ENCODE peak calls at places on chromosomes 2 and 18, in seven cellular contexts. V is DMS 273 treated with DMSO at 0.1 percent for 48 hours; U is activated T-helper 9 cell treated with anti-CD3 and anti-CD28 coated beads, Interleukin-2, amount 50 U/mL, for 16 hours; Y is psoas muscle; S is activated T-cell treated with anti-CD3 and anti-CD28 coated beads for 1 hour; R is retinal pigment epithelial cell; K is stimulated activated CD8-positive, alpha-beta memory T cell treated with anti-CD3 and anti-CD28 coated beads, Interleukin-2, amount 100 ng/mL, for 48 hours. A is an unnamed sample.

GRCh38 chr2:134276381-134277172 is 22.7 kb downstream of the MGAT5 start:
- DNase-seq in Y (no peak), S (no peak), U (no peak), K (no peak), V (no peak), R (no peak), A (no peak)

GRCh38 chr2:133193544-133193943 is 374.7 kb downstream of the NCKAP5 start:
- DNase-seq in U (no peak), S (no peak), Y (no peak), V (no peak), R (no peak), K (no peak), A (no peak)

GRCh38 chr18:37403788-37404187 is 161.8 kb downstream of the CELF4 start:
- DNase-seq in V (no peak), U (no peak), R (no peak), S (no peak), K (no peak), Y (no peak), A (no peak)

GRCh38 chr2:194205568-194206227 is 1451.3 kb upstream of the SLC39A10 start:
- DNase-seq in R (no peak), U (no peak), Y (no peak), V (no peak), S (no peak), K (no peak), A (no peak)

GRCh38 chr2:193985272-193985671 is 1671.8 kb upstream of the SLC39A10 start:
- DNase-seq in V (no peak), Y (no peak), K (no peak), U (no peak), S (no peak), R (no peak), A (no peak)

GRCh38 chr2:38245114-38245641 is 131.9 kb downstream of the ATL2 start:
- DNase-seq in S (no peak), R (no peak), Y (no peak), K (no peak), U (no peak), V (no peak), A (peak; percentile 56)

GRCh38 chr18:44067201-44067600 is 613.5 kb upstream of the SETBP1 start:
- DNase-seq in K (no peak), S (no peak), Y (no peak), V (no peak), R (no peak), U (no peak), A (no peak)

GRCh38 chr2:178767099-178768060 is 39.8 kb downstream of the TTN start:
- DNase-seq in R (no peak), U (no peak), Y (no peak), S (no peak), K (no peak), V (no peak), A (no peak)

GRCh38 chr2:173159794-173160463 is 84.3 kb downstream of the MAP3K20 start:
- DNase-seq in K (no peak), Y (peak; percentile 90), S (no peak), R (peak; percentile 87), U (no peak), V (no peak), A (peak; percentile 92)

GRCh38 chr2:28674062-28674712 is 77.4 kb upstream of the PPP1CB start:
- DNase-seq in Y (no peak), U (no peak), V (no peak), K (no peak), S (no peak), R (no peak), A (no peak)

GRCh38 chr2:231037731-231038482 is 584 bp downstream of the C2orf72 start:
- DNase-seq in V (no peak), K (no peak), Y (no peak), S (no peak), U (no peak), R (no peak), A (no peak)

GRCh38 chr2:240143276-240143675 is 2.8 kb upstream of the OTOS start:
- DNase-seq in V (no peak), Y (no peak), U (no peak), S (no peak), K (no peak), R (no peak), A (no peak)

GRCh38 chr2:6937157-6937556 is 19.9 kb downstream of the RNF144A start:
- DNase-seq in R (no peak), U (no peak), K (no peak), V (no peak), Y (no peak), S (no peak), A (no peak)

GRCh38 chr2:190283783-190284182 is 35.8 kb downstream of the HIBCH start:
- DNase-seq in K (no peak), Y (no peak), V (no peak), R (no peak), S (no peak), U (no peak), A (no peak)

GRCh38 chr2:231519975-231520555 is 10.2 kb downstream of the NMUR1 start:
- DNase-seq in K (no peak), S (no peak), Y (no peak), V (no peak), U (no peak), R (no peak), A (no peak)

GRCh38 chr2:63078852-63079606 is 28.4 kb downstream of the OTX1 start:
- DNase-seq in Y (no peak), U (no peak), V (no peak), K (no peak), S (no peak), R (no peak), A (no peak)

GRCh38 chr2:31382452-31383120 is 32.0 kb downstream of the XDH start:
- DNase-seq in U (no peak), Y (no peak), R (no peak), S (no peak), K (no peak), V (no peak), A (peak; percentile 9)

GRCh38 chr2:11303290-11304013 is 41.0 kb downstream of the ROCK2 start:
- DNase-seq in K (no peak), Y (no peak), R (peak; percentile 62), U (no peak), S (no peak), V (no peak), A (no peak)

GRCh38 chr2:415986-416610 is 128.2 kb upstream of the ALKAL2 start:
- DNase-seq in K (no peak), U (no peak), S (no peak), Y (no peak), V (no peak), R (no peak), A (no peak)

GRCh38 chr18:23280844-23281243 is 145.6 kb downstream of the CABLES1 start:
- DNase-seq in U (no peak), V (no peak), K (no peak), Y (no peak), S (no peak), R (no peak), A (no peak)

GRCh38 chr2:45009303-45009927 is at the start of gene SIX2:
- DNase-seq in Y (peak; percentile 95), R (peak; percentile 87), V (peak; percentile 95), S (no peak), K (no peak), U (no peak), A (peak; percentile 89)

GRCh38 chr2:145906356-145906755 is 1386.4 kb upstream of the ZEB2 start:
- DNase-seq in S (no peak), U (no peak), Y (no peak), K (no peak), V (no peak), R (peak; percentile 7), A (no peak)

GRCh38 chr2:208595386-208596275 is 189.0 kb downstream of the PTH2R start:
- DNase-seq in U (no peak), R (no peak), Y (no peak), S (no peak), K (no peak), V (no peak), A (no peak)

GRCh38 chr2:95384854-95385569 is 17.5 kb upstream of the FAHD2A start:
- DNase-seq in K (no peak), S (no peak), V (no peak), R (no peak), U (no peak), Y (peak; percentile 55), A (no peak)

GRCh38 chr2:72738096-72738495 is 87.7 kb downstream of the EXOC6B start:
- DNase-seq in U (no peak), K (no peak), R (no peak), Y (no peak), S (no peak), V (no peak), A (no peak)

GRCh38 chr2:217367464-217367863 is 507.6 kb upstream of the TNP1 start:
- DNase-seq in Y (no peak), U (no peak), R (no peak), V (no peak), S (no peak), K (no peak), A (no peak)

GRCh38 chr2:200376422-200377142 is 70.1 kb downstream of the SPATS2L start:
- DNase-seq in S (no peak), V (no peak), R (no peak), K (no peak), U (no peak), Y (peak; percentile 58), A (no peak)

GRCh38 chr2:85735691-85736090 is 18.1 kb upstream of the ATOH8 start:
- DNase-seq in K (no peak), U (no peak), S (no peak), V (no peak), Y (no peak), R (no peak), A (no peak)

GRCh38 chr2:234341332-234341985 is 155.4 kb downstream of the ARL4C start:
- DNase-seq in K (no peak), R (no peak), U (no peak), Y (no peak), V (no peak), S (no peak), A (no peak)

GRCh38 chr18:68734311-68734710 is 19.4 kb upstream of the TMX3 start:
- DNase-seq in Y (no peak), S (no peak), K (no peak), U (no peak), R (no peak), V (no peak), A (no peak)

GRCh38 chr18:35610089-35610488 is 28.5 kb downstream of the GALNT1 start:
- DNase-seq in V (no peak), R (no peak), U (no peak), Y (no peak), S (no peak), K (no peak), A (no peak)

GRCh38 chr18:77056399-77057015 is 76.1 kb downstream of the MBP start:
- DNase-seq in R (no peak), Y (no peak), K (no peak), S (no peak), U (no peak), V (no peak), A (no peak)

GRCh38 chr2:135875491-135876065 is 665 bp downstream of the MCM6 start:
- DNase-seq in V (no peak), Y (peak; percentile 48), K (peak; percentile 54), U (peak; percentile 70), S (peak; percentile 52), R (no peak), A (peak; percentile 49)